ENCODE peak calls at places on chromosomes 5 and 9, in ten cellular contexts. U, F, H, E, C, W, Y, I, Z and R are unnamed samples.

GRCh38 chr5:54529565-54529964 is 12.0 kb downstream of the SNX18 start:
- DNase-seq in U (no peak), F (no peak), H (no peak), E (peak; percentile 42), C (no peak), W (no peak), Y (no peak), I (no peak), Z (no peak), R (no peak)

GRCh38 chr5:76811214-76811613 is 7.6 kb upstream of the F2RL1 start:
- DNase-seq in U (peak; percentile 48), F (peak; percentile 73), H (no peak), E (no peak), C (no peak), W (no peak), Y (no peak), I (no peak), Z (no peak), R (peak; percentile 45)

GRCh38 chr5:179381691-179382090 is 36.4 kb upstream of the ADAMTS2 start:
- DNase-seq in U (no peak), F (no peak), H (no peak), E (no peak), C (no peak), W (no peak), Y (no peak), I (no peak), Z (no peak), R (no peak)

GRCh38 chr9:37806271-37806670 is 5.7 kb downstream of the DCAF10 start:
- DNase-seq in U (no peak), F (no peak), H (no peak), E (no peak), C (no peak), W (no peak), Y (no peak), I (no peak), Z (no peak), R (no peak)

GRCh38 chr5:160685695-160686094 is 166.3 kb downstream of the ATP10B start:
- DNase-seq in U (no peak), F (no peak), H (no peak), E (no peak), C (no peak), W (no peak), Y (no peak), I (no peak), Z (no peak), R (no peak)

GRCh38 chr5:59038169-59039002 is 455.5 kb downstream of the RAB3C start:
- DNase-seq in U (peak; percentile 34), F (peak; percentile 19), H (no peak), E (no peak), C (no peak), W (no peak), Y (no peak), I (no peak), Z (no peak), R (peak; percentile 27)

GRCh38 chr9:129178579-129178909 is 483 bp upstream of the IER5L start:
- DNase-seq in U (no peak), F (no peak), H (peak; percentile 29), E (no peak), C (no peak), W (no peak), Y (no peak), I (no peak), Z (no peak), R (no peak)

GRCh38 chr9:95763006-95763405 is 112.5 kb upstream of the ERCC6L2 start:
- DNase-seq in U (no peak), F (no peak), H (no peak), E (no peak), C (no peak), W (no peak), Y (no peak), I (no peak), Z (no peak), R (no peak)

GRCh38 chr9:97907632-97908031 is 14.7 kb downstream of the TRMO start:
- DNase-seq in U (no peak), F (no peak), H (no peak), E (no peak), C (no peak), W (no peak), Y (no peak), I (no peak), Z (no peak), R (no peak)

GRCh38 chr5:107294669-107295068 is 376.1 kb downstream of the EFNA5 start:
- DNase-seq in U (no peak), F (no peak), H (no peak), E (no peak), C (no peak), W (no peak), Y (no peak), I (no peak), Z (no peak), R (no peak)

DNA sequence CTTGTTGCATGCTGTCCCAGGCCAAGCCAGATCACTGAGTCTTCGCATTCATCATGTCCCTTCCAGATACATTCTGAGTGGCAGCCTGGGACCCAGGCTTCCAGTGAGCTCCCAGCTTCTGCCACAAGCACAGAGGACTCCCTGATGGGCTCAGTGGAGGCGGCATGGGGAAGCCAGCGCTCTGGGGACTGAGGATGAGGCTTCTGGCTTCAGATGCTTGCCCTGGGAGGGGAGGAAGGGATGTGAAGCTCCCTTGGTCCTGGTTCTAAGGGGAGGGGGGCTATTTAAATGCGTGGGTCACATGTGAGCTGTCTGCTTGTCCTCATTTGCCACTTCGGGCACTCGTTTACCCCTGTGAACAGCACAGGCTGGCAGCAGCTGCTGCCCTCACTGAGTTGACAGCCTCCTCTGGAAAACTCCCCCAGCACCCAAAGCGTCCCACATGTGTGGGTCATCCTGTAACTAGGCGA is 174.0 kb downstream of the NR3C1 start:
- DNase-seq in U (no peak), F (no peak), H (no peak), E (peak; percentile 52), C (no peak), W (no peak), Y (no peak), I (no peak), Z (no peak), R (no peak)
- H3K4me3 ChIP-seq in U (no peak overlapping the region), F (no peak overlapping the region), H (no peak overlapping the region), E (no peak overlapping the region), C (no peak overlapping the region), W (no peak overlapping the region), Y (no peak overlapping the region), I (no peak overlapping the region), Z (no peak overlapping the region), R (no peak overlapping the region)

GRCh38 chr5:110013042-110013441 is 323.3 kb downstream of the MAN2A1 start:
- DNase-seq in U (no peak), F (no peak), H (no peak), E (no peak), C (no peak), W (no peak), Y (no peak), I (no peak), Z (no peak), R (no peak)

GRCh38 chr5:110002652-110003051 is 312.9 kb downstream of the MAN2A1 start:
- DNase-seq in U (no peak), F (no peak), H (no peak), E (no peak), C (no peak), W (no peak), Y (no peak), I (no peak), Z (no peak), R (no peak)

GRCh38 chr5:110007101-110007500 is 317.4 kb downstream of the MAN2A1 start:
- DNase-seq in U (no peak), F (no peak), H (no peak), E (no peak), C (no peak), W (no peak), Y (no peak), I (no peak), Z (no peak), R (no peak)

GRCh38 chr5:110008131-110008530 is 318.4 kb downstream of the MAN2A1 start:
- DNase-seq in U (no peak), F (no peak), H (no peak), E (no peak), C (no peak), W (no peak), Y (no peak), I (no peak), Z (no peak), R (no peak)
- TF ChIP-seq CTCF in U (no peak), F (no peak), H (no peak), E (no peak), C (no peak), W (no peak), Y (no peak), I (no peak), Z (no peak), R (no peak)

GRCh38 chr9:73643379-73644013 is 491.8 kb downstream of the ANXA1 start:
- DNase-seq in U (peak; percentile 85), F (no peak), H (no peak), E (no peak), C (peak; percentile 28), W (peak; percentile 5), Y (no peak), I (no peak), Z (no peak), R (peak; percentile 78)

GRCh38 chr9:73649552-73649951 is 497.9 kb downstream of the ANXA1 start:
- DNase-seq in U (no peak), F (no peak), H (no peak), E (no peak), C (no peak), W (no peak), Y (no peak), I (no peak), Z (no peak), R (no peak)

GRCh38 chr9:73647560-73647959 is 495.9 kb downstream of the ANXA1 start:
- DNase-seq in U (no peak), F (no peak), H (no peak), E (no peak), C (no peak), W (no peak), Y (no peak), I (no peak), Z (no peak), R (no peak)
- H3K4me3 ChIP-seq in U (no peak overlapping the region), F (no peak overlapping the region), H (no peak overlapping the region), E (no peak overlapping the region), C (no peak overlapping the region), W (no peak overlapping the region), Y (no peak overlapping the region), I (no peak overlapping the region), Z (no peak overlapping the region), R (no peak overlapping the region)

DNA sequence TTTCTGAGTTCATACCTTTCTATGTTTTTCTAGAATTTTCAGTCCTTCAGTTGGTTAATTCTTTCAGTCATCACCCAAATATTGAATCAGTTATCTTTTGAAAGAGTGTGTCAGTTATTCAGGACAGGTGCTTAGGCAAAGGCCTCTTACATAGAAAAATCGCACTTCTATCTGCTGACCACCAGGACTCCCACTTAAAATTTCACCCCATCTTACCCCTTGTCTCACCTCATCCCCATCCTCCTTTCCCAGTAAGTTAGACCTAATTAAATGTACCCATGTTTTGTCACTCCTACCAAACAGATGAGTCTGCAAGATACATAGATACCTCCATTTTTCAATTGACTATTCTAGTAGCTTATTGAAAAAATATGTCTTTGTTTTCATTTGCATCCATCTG is 159.9 kb upstream of the PIK3R1 start:
- DNase-seq in U (no peak), F (no peak), H (no peak), E (no peak), C (no peak), W (no peak), Y (no peak), I (no peak), Z (no peak), R (no peak)
- TF ChIP-seq CTCF in U (no peak), F (no peak), H (no peak), E (no peak), C (no peak), W (no peak), Y (no peak), I (no peak), Z (no peak), R (no peak)

GRCh38 chr9:2623866-2624682 is 2.5 kb downstream of the VLDLR start:
- DNase-seq in U (no peak), F (no peak), H (no peak), E (no peak), C (no peak), W (no peak), Y (no peak), I (no peak), Z (no peak), R (no peak)
- H3K4me3 ChIP-seq in U (no peak overlapping the region), F (peak overlapping the region; percentile 79), H (peak overlapping the region; percentile 91), E (no peak overlapping the region), C (peak overlapping the region; percentile 80), W (peak overlapping the region; percentile 56), Y (peak overlapping the region; percentile 94), I (no peak overlapping the region), Z (peak overlapping the region; percentile 85), R (no peak overlapping the region)